ENCODE peak calls at places on chromosomes 1 and 21, in seven cellular contexts. Y is aorta; N is CD8-positive, alpha-beta T cell; E is kidney epithelial cell; H is heart left ventricle; K is Peyer's patch; P is thoracic aorta. Z is an unnamed sample.

GRCh38 chr1:191671236-191671635 is 487.0 kb upstream of the RGS18 start:
- DNase-seq in Y (no peak), N (no peak), E (no peak), H (no peak), K (no peak), P (no peak), Z (no peak)

GRCh38 chr1:21841852-21842466 is 29.9 kb downstream of the LDLRAD2 start:
- DNase-seq in Y (peak; percentile 73), N (no peak), E (no peak), H (no peak), K (no peak), P (no peak), Z (no peak)

GRCh38 chr1:15153842-15154479 is 414 bp downstream of the TMEM51 start:
- DNase-seq in Y (peak; percentile 91), N (no peak), E (no peak), H (peak; percentile 56), K (peak; percentile 71), P (no peak), Z (peak; percentile 67)

GRCh38 chr1:108043712-108044111 is 78.7 kb upstream of the VAV3 start:
- DNase-seq in Y (no peak), N (no peak), E (no peak), H (no peak), K (peak; percentile 55), P (no peak), Z (no peak)

GRCh38 chr1:227889047-227889862 is 58.5 kb downstream of the WNT9A start:
- DNase-seq in Y (peak; percentile 69), N (no peak), E (no peak), H (peak; percentile 5), K (peak; percentile 43), P (no peak), Z (peak; percentile 6)

GRCh38 chr1:35406103-35406502 is 137.6 kb downstream of the ZMYM4 start:
- DNase-seq in Y (no peak), N (no peak), E (no peak), H (no peak), K (no peak), P (no peak), Z (no peak)

GRCh38 chr1:46667782-46668760 is at the start of gene ATPAF1:
- DNase-seq in Y (peak; percentile 91), N (peak; percentile 15), E (peak; percentile 14), H (peak; percentile 71), K (peak; percentile 77), P (peak; percentile 18), Z (peak; percentile 69)

GRCh38 chr1:226443439-226443838 is 35.5 kb upstream of the PARP1 start:
- DNase-seq in Y (no peak), N (no peak), E (peak; percentile 21), H (no peak), K (no peak), P (no peak), Z (no peak)

GRCh38 chr1:70805641-70806040 is 242.0 kb downstream of the PTGER3 start:
- DNase-seq in Y (peak; percentile 57), N (no peak), E (no peak), H (no peak), K (no peak), P (no peak), Z (no peak)

GRCh38 chr1:3699596-3699995 is 47.3 kb downstream of the TP73 start:
- DNase-seq in Y (no peak), N (no peak), E (no peak), H (no peak), K (no peak), P (no peak), Z (no peak)

GRCh38 chr21:34625194-34625593 is 10.3 kb upstream of the RCAN1 start:
- DNase-seq in Y (no peak), N (no peak), E (no peak), H (no peak), K (no peak), P (no peak), Z (no peak)

GRCh38 chr1:158177705-158178450 is 2.8 kb upstream of the CD1D start:
- DNase-seq in Y (peak; percentile 98), N (no peak), E (peak; percentile 19), H (peak; percentile 95), K (peak; percentile 97), P (peak; percentile 64), Z (peak; percentile 91)

GRCh38 chr1:50343323-50343722 is 79.9 kb downstream of the DMRTA2 start:
- DNase-seq in Y (no peak), N (no peak), E (no peak), H (no peak), K (no peak), P (no peak), Z (no peak)

GRCh38 chr1:216898801-216899200 is 175.6 kb upstream of the ESRRG start:
- DNase-seq in Y (no peak), N (no peak), E (no peak), H (no peak), K (no peak), P (no peak), Z (no peak)

GRCh38 chr1:187911820-187912219 is 1083.1 kb downstream of the PLA2G4A start:
- DNase-seq in Y (no peak), N (no peak), E (no peak), H (no peak), K (no peak), P (no peak), Z (no peak)

GRCh38 chr1:26582836-26583460 is 53.4 kb downstream of the RPS6KA1 start:
- DNase-seq in Y (peak; percentile 78), N (no peak), E (peak; percentile 67), H (no peak), K (no peak), P (no peak), Z (no peak)

GRCh38 chr1:244989813-244990212 is 125.5 kb upstream of the HNRNPU start:
- DNase-seq in Y (no peak), N (no peak), E (peak; percentile 35), H (no peak), K (no peak), P (no peak), Z (no peak)
- H3K4me3 ChIP-seq in Y (no peak overlapping the region), N (no peak overlapping the region), E (no peak overlapping the region), H (no peak overlapping the region), K (no peak overlapping the region), P (no peak overlapping the region), Z (no peak overlapping the region)

GRCh38 chr1:202193614-202194327 is at the start of gene LGR6:
- DNase-seq in Y (no peak), N (no peak), E (no peak), H (no peak), K (no peak), P (no peak), Z (no peak)

GRCh38 chr1:202194328-202194648 is 689 bp downstream of the LGR6 start:
- DNase-seq in Y (no peak), N (no peak), E (no peak), H (no peak), K (no peak), P (no peak), Z (no peak)

GRCh38 chr1:202189012-202189790 is 4.4 kb upstream of the LGR6 start:
- DNase-seq in Y (peak; percentile 95), N (peak; percentile 67), E (no peak), H (peak; percentile 58), K (peak; percentile 91), P (no peak), Z (peak; percentile 88)

GRCh38 chr1:202189919-202190715 is 3.5 kb upstream of the LGR6 start:
- DNase-seq in Y (no peak), N (no peak), E (no peak), H (no peak), K (no peak), P (no peak), Z (no peak)

DNA sequence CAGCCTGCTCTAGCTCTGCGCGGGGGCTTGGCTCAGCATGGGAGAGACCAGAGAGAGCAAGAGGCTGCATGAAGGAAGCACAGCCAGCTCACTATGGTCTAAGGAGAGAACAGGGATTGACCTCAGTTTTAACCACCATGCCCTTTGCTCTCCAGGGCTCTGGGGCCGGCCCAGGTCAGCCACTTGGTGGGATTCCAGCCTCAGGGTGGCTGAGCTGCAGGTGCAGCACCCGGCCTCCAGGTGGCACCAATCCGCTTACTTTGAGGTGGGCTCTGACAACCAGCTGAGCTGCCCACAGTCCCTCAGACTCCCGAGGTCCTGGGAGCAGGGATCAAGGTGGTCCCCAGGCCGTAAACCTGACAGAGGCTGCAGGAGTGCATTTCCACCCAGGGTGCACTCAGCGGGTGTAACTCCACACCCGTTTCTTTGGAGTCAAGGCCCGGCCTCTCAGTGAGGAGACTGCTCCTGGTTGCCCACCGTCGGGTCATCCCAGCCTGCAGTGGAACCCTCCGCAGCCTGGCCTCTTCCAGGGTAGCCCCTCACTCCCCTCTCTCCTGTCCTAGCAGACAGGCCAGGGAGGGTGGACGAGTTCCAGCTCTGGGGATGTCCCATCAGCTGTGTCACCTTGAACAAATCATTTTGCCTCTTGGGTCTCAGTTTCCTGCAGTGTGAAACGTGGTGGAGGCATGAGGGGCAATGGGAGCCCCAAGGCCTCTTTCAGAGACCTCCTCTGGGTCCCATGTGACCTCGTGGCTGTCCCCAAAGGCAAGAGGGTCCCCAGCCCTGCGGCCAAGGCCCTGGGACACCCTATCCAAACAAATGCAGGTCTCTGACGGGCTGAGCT is 607 bp upstream of the LGR6 start:
- DNase-seq in Y (peak; percentile 90), N (peak; percentile 30), E (no peak), H (no peak), K (peak; percentile 84), P (no peak), Z (peak; percentile 79)
- H3K4me3 ChIP-seq in Y (peak overlapping the region; percentile 89), N (no peak overlapping the region), E (no peak overlapping the region), H (peak overlapping the region; percentile 30), K (peak overlapping the region; percentile 42), P (peak overlapping the region; percentile 79), Z (peak overlapping the region; percentile 8)

GRCh38 chr1:200238311-200238710 is 171.5 kb downstream of the ZNF281 start:
- DNase-seq in Y (no peak), N (no peak), E (no peak), H (no peak), K (no peak), P (no peak), Z (no peak)

GRCh38 chr1:200240655-200241054 is 169.2 kb downstream of the ZNF281 start:
- DNase-seq in Y (no peak), N (no peak), E (no peak), H (peak; percentile 24), K (no peak), P (no peak), Z (no peak)

GRCh38 chr1:200245492-200245891 is 164.3 kb downstream of the ZNF281 start:
- DNase-seq in Y (no peak), N (no peak), E (no peak), H (peak; percentile 16), K (no peak), P (no peak), Z (no peak)

GRCh38 chr1:200243042-200243437 is 166.8 kb downstream of the ZNF281 start:
- DNase-seq in Y (no peak), N (no peak), E (no peak), H (no peak), K (no peak), P (no peak), Z (no peak)

GRCh38 chr1:200242379-200243041 is 167.3 kb downstream of the ZNF281 start:
- DNase-seq in Y (no peak), N (no peak), E (no peak), H (peak; percentile 21), K (no peak), P (no peak), Z (no peak)
- H3K4me3 ChIP-seq in Y (no peak overlapping the region), N (no peak overlapping the region), E (no peak overlapping the region), H (peak overlapping the region; percentile 13), K (peak overlapping the region; percentile 4), P (no peak overlapping the region), Z (no peak overlapping the region)

GRCh38 chr1:9908846-9909221 is 1.2 kb downstream of the CTNNBIP1 start:
- DNase-seq in Y (no peak), N (no peak), E (no peak), H (no peak), K (no peak), P (no peak), Z (no peak)
- H3K4me3 ChIP-seq in Y (peak overlapping the region; percentile 85), N (peak overlapping the region; percentile 70), E (no peak overlapping the region), H (peak overlapping the region; percentile 95), K (peak overlapping the region; percentile 95), P (peak overlapping the region; percentile 81), Z (no peak overlapping the region)

GRCh38 chr1:5617179-5618015 is 374.8 kb downstream of the NPHP4 start:
- DNase-seq in Y (no peak), N (no peak), E (no peak), H (no peak), K (no peak), P (no peak), Z (no peak)
- H3K4me3 ChIP-seq in Y (no peak overlapping the region), N (no peak overlapping the region), E (no peak overlapping the region), H (no peak overlapping the region), K (no peak overlapping the region), P (no peak overlapping the region), Z (no peak overlapping the region)

Z was measured in BE2C.